ENCODE peak calls at places on chromosomes 7 and 10, in six cellular contexts. H is HFFc6; B is choroid plexus epithelial cell; G is CD8-positive, alpha-beta T cell; J is type B pancreatic cell; R is esophagus muscularis mucosa. Q is an unnamed sample.

GRCh38 chr7:155011081-155011480 is 8.2 kb upstream of the PAXIP1 start:
- DNase-seq in H (no peak), B (peak; percentile 2), G (no peak), J (no peak), R (no peak), Q (no peak)

GRCh38 chr7:92427193-92427592 is 20.1 kb upstream of the GATAD1 start:
- DNase-seq in H (no peak), B (no peak), G (no peak), J (no peak), R (no peak), Q (no peak)

GRCh38 chr7:3762146-3762831 is 461.2 kb downstream of the SDK1 start:
- DNase-seq in H (no peak), B (no peak), G (no peak), J (no peak), R (no peak), Q (no peak)

GRCh38 chr7:132251327-132251659 is 325.0 kb downstream of the PLXNA4 start:
- DNase-seq in H (no peak), B (no peak), G (no peak), J (no peak), R (no peak), Q (no peak)

GRCh38 chr10:124220547-124220946 is 127.1 kb upstream of the CHST15 start:
- DNase-seq in H (no peak), B (no peak), G (no peak), J (no peak), R (no peak), Q (no peak)

GRCh38 chr10:25890995-25891394 is 43.0 kb upstream of the MYO3A start:
- DNase-seq in H (no peak), B (no peak), G (no peak), J (no peak), R (no peak), Q (no peak)

GRCh38 chr7:100563809-100564400 is 9.8 kb downstream of the SAP25 start:
- DNase-seq in H (peak; percentile 56), B (peak; percentile 82), G (peak; percentile 81), J (peak; percentile 82), R (no peak), Q (peak; percentile 92)

GRCh38 chr7:35652124-35652523 is 42.8 kb downstream of the HERPUD2 start:
- DNase-seq in H (no peak), B (no peak), G (no peak), J (no peak), R (no peak), Q (no peak)

GRCh38 chr7:36289833-36290661 is 99.6 kb upstream of the ANLN start:
- DNase-seq in H (no peak), B (no peak), G (no peak), J (no peak), R (no peak), Q (no peak)

GRCh38 chr10:86403183-86403797 is 36.7 kb upstream of the GRID1 start:
- DNase-seq in H (no peak), B (no peak), G (no peak), J (no peak), R (no peak), Q (no peak)

GRCh38 chr10:13257621-13258150 is 23.5 kb upstream of the UCMA start:
- DNase-seq in H (no peak), B (no peak), G (no peak), J (no peak), R (no peak), Q (no peak)

GRCh38 chr10:75617485-75618155 is 186.2 kb downstream of the LRMDA start:
- DNase-seq in H (no peak), B (no peak), G (no peak), J (no peak), R (peak; percentile 95), Q (no peak)

GRCh38 chr7:73433924-73434700 is 534 bp downstream of the FZD9 start:
- DNase-seq in H (no peak), B (no peak), G (no peak), J (no peak), R (no peak), Q (no peak)

GRCh38 chr10:94287331-94287730 is 75.4 kb downstream of the NOC3L start:
- DNase-seq in H (no peak), B (peak; percentile 71), G (no peak), J (no peak), R (no peak), Q (no peak)

GRCh38 chr7:147276783-147277370 is 1160.3 kb downstream of the CNTNAP2 start:
- DNase-seq in H (no peak), B (no peak), G (no peak), J (no peak), R (no peak), Q (no peak)

GRCh38 chr10:86371691-86372090 is 5.1 kb upstream of the GRID1 start:
- DNase-seq in H (no peak), B (no peak), G (no peak), J (peak; percentile 55), R (no peak), Q (peak; percentile 75)

GRCh38 chr7:23373151-23374004 is 74.2 kb downstream of the MALSU1 start:
- DNase-seq in H (no peak), B (no peak), G (peak; percentile 69), J (no peak), R (no peak), Q (no peak)

GRCh38 chr7:65966167-65966566 is 15.8 kb downstream of the GUSB start:
- DNase-seq in H (no peak), B (no peak), G (no peak), J (no peak), R (no peak), Q (no peak)

GRCh38 chr10:72557362-72557761 is 68.5 kb downstream of the MICU1 start:
- DNase-seq in H (peak; percentile 52), B (peak; percentile 94), G (no peak), J (no peak), R (no peak), Q (no peak)

GRCh38 chr10:125025341-125025740 is 83.4 kb downstream of the ZRANB1 start:
- DNase-seq in H (no peak), B (peak; percentile 70), G (no peak), J (no peak), R (no peak), Q (no peak)

GRCh38 chr10:27857616-27858015 is 112.0 kb upstream of the MKX start:
- DNase-seq in H (no peak), B (no peak), G (no peak), J (no peak), R (no peak), Q (no peak)

GRCh38 chr7:105985250-105985649 is 22.2 kb downstream of the CDHR3 start:
- DNase-seq in H (no peak), B (peak; percentile 12), G (no peak), J (no peak), R (no peak), Q (no peak)

GRCh38 chr10:115827180-115827579 is 445.8 kb downstream of the GFRA1 start:
- DNase-seq in H (peak; percentile 53), B (no peak), G (no peak), J (no peak), R (no peak), Q (no peak)

GRCh38 chr7:64636386-64636785 is 29.5 kb upstream of the ZNF107 start:
- DNase-seq in H (no peak), B (no peak), G (no peak), J (no peak), R (no peak), Q (no peak)

GRCh38 chr10:6382081-6382480 is 179.3 kb downstream of the PFKFB3 start:
- DNase-seq in H (no peak), B (no peak), G (peak; percentile 70), J (no peak), R (peak; percentile 89), Q (peak; percentile 73)

GRCh38 chr10:28600056-28600455 is 67.1 kb downstream of the WAC start:
- DNase-seq in H (no peak), B (no peak), G (no peak), J (no peak), R (no peak), Q (no peak)

GRCh38 chr7:1994931-1995330 is 237.8 kb downstream of the MAD1L1 start:
- DNase-seq in H (no peak), B (no peak), G (no peak), J (no peak), R (no peak), Q (no peak)

GRCh38 chr7:29239638-29240037 is 45.1 kb downstream of the CHN2 start:
- DNase-seq in H (no peak), B (peak; percentile 4), G (no peak), J (no peak), R (no peak), Q (no peak)
- TF ChIP-seq CTCF in H (peak; percentile 33), B (peak; percentile 45), G (peak; percentile 34), J (peak; percentile 38), R (no peak), Q (peak; percentile 17)

DNA sequence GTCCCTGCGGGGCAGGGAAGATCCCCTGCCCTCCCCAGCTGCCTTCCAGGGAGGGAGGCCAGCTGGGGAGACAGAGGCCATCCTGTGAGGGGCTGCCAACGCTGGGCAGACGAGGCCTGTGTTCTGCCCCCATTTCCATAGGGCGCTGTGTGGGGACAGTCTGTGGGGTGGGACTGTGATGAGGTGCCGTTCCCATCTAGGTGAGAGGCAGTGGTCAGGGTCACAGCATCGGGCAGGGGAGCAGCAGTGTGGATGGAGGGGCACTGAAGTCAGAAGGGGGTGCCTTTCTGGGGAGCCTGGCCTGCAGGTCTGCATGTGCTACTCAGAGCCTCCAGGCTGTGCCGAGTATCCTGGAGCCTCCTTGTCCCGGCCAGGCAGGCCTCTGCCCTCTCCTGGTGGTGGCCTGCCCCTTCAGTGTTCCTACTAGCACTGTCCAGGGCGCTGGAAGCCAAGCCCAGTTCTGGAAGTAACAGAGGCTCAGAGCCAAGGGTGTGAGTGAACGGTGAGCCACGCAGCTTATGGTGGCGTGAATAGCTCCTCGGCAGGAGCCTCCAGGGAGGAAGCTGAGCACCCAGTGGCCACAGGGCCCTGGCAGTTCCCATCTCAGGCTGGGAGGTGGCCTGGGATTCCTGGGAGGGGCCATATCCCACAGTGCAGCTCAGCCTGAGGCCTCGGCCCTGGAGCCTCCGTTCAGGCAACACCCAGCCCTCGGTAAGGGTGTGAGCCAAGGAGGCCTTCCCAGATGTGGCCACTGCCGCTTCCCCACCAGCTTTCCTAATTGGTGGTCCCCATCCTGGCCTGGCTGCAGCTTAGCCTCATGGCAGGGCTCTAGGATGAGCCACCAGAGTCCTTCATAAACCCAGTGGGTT is 23.3 kb upstream of the CSGALNACT2 start:
- DNase-seq in H (no peak), B (no peak), G (no peak), J (no peak), R (no peak), Q (no peak)
- TF ChIP-seq CTCF in H (peak; percentile 36), B (no peak), G (no peak), J (no peak), R (no peak), Q (no peak)

GRCh38 chr7:14717711-14718304 is 184.7 kb downstream of the DGKB start:
- DNase-seq in H (peak; percentile 13), B (peak; percentile 54), G (no peak), J (no peak), R (no peak), Q (no peak)
- TF ChIP-seq CTCF in H (peak; percentile 89), B (peak; percentile 57), G (no peak), J (peak; percentile 82), R (peak; percentile 63), Q (peak; percentile 75)

GRCh38 chr10:58806323-58806722 is 293.7 kb downstream of the BICC1 start:
- DNase-seq in H (no peak), B (no peak), G (no peak), J (no peak), R (no peak), Q (no peak)

GRCh38 chr10:58806970-58807630 is 294.4 kb downstream of the BICC1 start:
- DNase-seq in H (no peak), B (no peak), G (no peak), J (no peak), R (no peak), Q (no peak)

GRCh38 chr10:58810751-58811150 is 298.1 kb downstream of the BICC1 start:
- DNase-seq in H (no peak), B (no peak), G (no peak), J (no peak), R (no peak), Q (no peak)

GRCh38 chr10:58802047-58802446 is 289.4 kb downstream of the BICC1 start:
- DNase-seq in H (no peak), B (no peak), G (no peak), J (no peak), R (no peak), Q (no peak)

GRCh38 chr10:58807631-58808024 is 295.0 kb downstream of the BICC1 start:
- DNase-seq in H (peak; percentile 61), B (peak; percentile 24), G (no peak), J (no peak), R (no peak), Q (no peak)
- TF ChIP-seq CTCF in H (no peak), B (peak; percentile 1), G (no peak), J (no peak), R (no peak), Q (no peak)